ENCODE peak calls at places on chromosome 22, in four cellular contexts. H is cortex of kidney, D is NCI-H1105 treated with DMSO at 0.1 percent for 48 hours, X is COR-L47. E is an unnamed sample.

GRCh38 chr22:32888976-32889375 is 87.5 kb downstream of the TIMP3 start:
- DNase-seq in H (no peak), D (no peak), X (no peak), E (no peak)

GRCh38 chr22:50530280-50530856 is 556 bp upstream of the TYMP start:
- DNase-seq in H (no peak), D (no peak), X (no peak), E (no peak)

GRCh38 chr22:32579533-32580220 is 105.1 kb downstream of the FBXO7 start:
- DNase-seq in H (no peak), D (no peak), X (no peak), E (no peak)

GRCh38 chr22:43828711-43829447 is 16.8 kb upstream of the EFCAB6 start:
- DNase-seq in H (no peak), D (no peak), X (no peak), E (no peak)

GRCh38 chr22:40603088-40603605 is 33.4 kb downstream of the MRTFA start:
- DNase-seq in H (no peak), D (no peak), X (no peak), E (no peak)

GRCh38 chr22:41036924-41037323 is 55.5 kb upstream of the EP300 start:
- DNase-seq in H (no peak), D (no peak), X (no peak), E (no peak)

GRCh38 chr22:47282851-47283250 is 520.4 kb downstream of the TBC1D22A start:
- DNase-seq in H (no peak), D (no peak), X (no peak), E (no peak)

GRCh38 chr22:41834005-41834975 is 1.4 kb downstream of the SREBF2 start:
- DNase-seq in H (no peak), D (peak; percentile 9), X (no peak), E (no peak)

GRCh38 chr22:49276567-49276966 is 551.1 kb downstream of the BRD1 start:
- DNase-seq in H (no peak), D (no peak), X (no peak), E (no peak)

GRCh38 chr22:39661842-39662676 is 91.5 kb downstream of the CACNA1I start:
- DNase-seq in H (no peak), D (peak; percentile 70), X (no peak), E (no peak)

GRCh38 chr22:45966320-45966891 is 10.6 kb downstream of the WNT7B start:
- DNase-seq in H (no peak), D (peak; percentile 91), X (peak; percentile 87), E (no peak)

GRCh38 chr22:32020117-32020516 is 22.9 kb upstream of the SLC5A1 start:
- DNase-seq in H (no peak), D (no peak), X (no peak), E (no peak)

GRCh38 chr22:35407352-35407751 is 7.4 kb downstream of the MCM5 start:
- DNase-seq in H (no peak), D (no peak), X (no peak), E (no peak)

GRCh38 chr22:50227588-50228215 is 17.1 kb downstream of the TUBGCP6 start:
- DNase-seq in H (no peak), D (no peak), X (no peak), E (no peak)

GRCh38 chr22:28656156-28656555 is 23.5 kb downstream of the TTC28 start:
- DNase-seq in H (no peak), D (no peak), X (no peak), E (no peak)

GRCh38 chr22:49632199-49633009 is 195.3 kb downstream of the BRD1 start:
- DNase-seq in H (no peak), D (peak; percentile 39), X (peak; percentile 64), E (peak; percentile 30)

GRCh38 chr22:45231293-45231692 is 9.4 kb downstream of the KIAA0930 start:
- DNase-seq in H (no peak), D (no peak), X (no peak), E (no peak)

GRCh38 chr22:36386900-36387663 is 685 bp downstream of the MYH9 start:
- DNase-seq in H (no peak), D (no peak), X (no peak), E (no peak)

GRCh38 chr22:37051629-37052385 is at the start of gene KCTD17:
- DNase-seq in H (no peak), D (peak; percentile 55), X (peak; percentile 57), E (no peak)